ENCODE peak calls at places on chromosomes 7 and 10, in five cellular contexts. P is brain microvascular endothelial cell, K is cardiac muscle cell, E is NB4, Q is foreskin fibroblast. M is an unnamed sample.

GRCh38 chr7:103656221-103656620 is 210.2 kb upstream of the SLC26A5 start:
- DNase-seq in Q (no peak), K (no peak), E (no peak), P (no peak), M (no peak)

GRCh38 chr7:14218338-14218737 is 228.9 kb upstream of the ETV1 start:
- DNase-seq in P (no peak), Q (no peak), E (no peak), K (no peak), M (no peak)

GRCh38 chr7:134422646-134423045 is 36.3 kb downstream of the AKR1B1 start:
- DNase-seq in P (no peak), E (no peak), Q (no peak), K (no peak), M (no peak)

GRCh38 chr7:107035446-107035845 is 9.1 kb upstream of the PRKAR2B start:
- DNase-seq in K (no peak), E (peak), Q (peak), P (peak), M (no peak)

GRCh38 chr10:12377891-12378290 is 28.5 kb downstream of the CAMK1D start:
- DNase-seq in E (no peak), Q (no peak), P (no peak), K (no peak), M (no peak)

GRCh38 chr10:46247181-46247475 is 39.7 kb upstream of the ANTXRL start:
- DNase-seq in Q (no peak), K (no peak), E (no peak), P (no peak), M (no peak)

GRCh38 chr7:114468844-114469243 is 54.2 kb downstream of the FOXP2 start:
- DNase-seq in P (no peak), E (no peak), Q (peak), K (no peak), M (no peak)

GRCh38 chr10:119281581-119282071 is 74.3 kb downstream of the GRK5 start:
- DNase-seq in E (no peak), Q (peak), P (no peak), K (no peak), M (peak)

GRCh38 chr7:98418636-98419315 is 17.9 kb upstream of the BAIAP2L1 start:
- DNase-seq in K (no peak), P (peak), Q (peak), E (peak), M (peak)

GRCh38 chr10:48210391-48210790 is 64.1 kb downstream of the FRMPD2 start:
- DNase-seq in E (no peak), Q (no peak), K (no peak), P (no peak), M (no peak)

GRCh38 chr10:125026036-125026931 is 84.4 kb downstream of the ZRANB1 start:
- DNase-seq in E (no peak), P (no peak), Q (no peak), K (no peak), M (no peak)

GRCh38 chr10:119896937-119897336 is 4.4 kb downstream of the SEC23IP start:
- DNase-seq in K (peak), P (no peak), E (no peak), Q (peak), M (no peak)

GRCh38 chr10:18601321-18601720 is 50.1 kb downstream of the NSUN6 start:
- DNase-seq in P (no peak), K (no peak), Q (no peak), E (no peak), M (no peak)
- TF ChIP-seq CTCF in P (no peak), K (no peak), Q (peak), E (no peak), M (no peak)

DNA sequence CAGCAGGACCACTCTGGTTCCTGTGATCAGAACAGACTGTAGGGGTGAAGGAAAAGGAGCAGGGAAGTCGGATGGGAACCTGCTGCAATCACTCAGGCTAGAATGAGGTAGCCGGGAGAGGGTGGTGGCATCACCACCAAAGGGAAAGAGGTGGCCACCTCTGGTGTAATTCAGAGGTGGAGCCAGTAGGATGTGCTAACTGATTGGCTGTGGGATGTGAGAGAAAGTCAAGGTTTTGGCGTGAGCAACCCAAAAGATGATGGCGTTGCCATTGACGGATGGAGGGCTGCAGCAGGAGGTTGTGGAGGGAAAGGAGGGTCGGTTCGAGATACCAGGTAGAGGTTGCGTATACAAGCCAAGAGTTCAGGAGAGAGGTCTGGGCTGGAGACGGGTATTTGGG is 7.4 kb upstream of the VSIR start:
- DNase-seq in Q (no peak), K (no peak), P (no peak), E (no peak), M (no peak)
- TF ChIP-seq CTCF in Q (no peak), K (no peak), P (no peak), E (no peak), M (no peak)

GRCh38 chr7:43511029-43511428 is 71.9 kb upstream of the STK17A start:
- DNase-seq in E (no peak), Q (no peak), P (no peak), K (no peak), M (no peak)
- TF ChIP-seq CTCF in E (no peak), Q (no peak), P (peak), K (no peak), M (no peak)

GRCh38 chr10:94349327-94349726 is 13.4 kb downstream of the NOC3L start:
- DNase-seq in E (peak), Q (no peak), K (no peak), P (no peak), M (no peak)
- TF ChIP-seq CTCF in E (peak), Q (no peak), K (no peak), P (peak), M (no peak)

GRCh38 chr10:97707134-97707861 is 6.2 kb upstream of the MARVELD1 start:
- DNase-seq in K (no peak), P (no peak), E (no peak), Q (no peak), M (no peak)

GRCh38 chr10:97708976-97709745 is 4.4 kb upstream of the MARVELD1 start:
- DNase-seq in E (peak), P (peak), Q (peak), K (peak), M (peak)

GRCh38 chr10:97708167-97708566 is 5.4 kb upstream of the MARVELD1 start:
- DNase-seq in E (no peak), K (no peak), P (no peak), Q (peak), M (no peak)

GRCh38 chr10:97711640-97712267 is 1.8 kb upstream of the MARVELD1 start:
- DNase-seq in E (no peak), P (no peak), Q (no peak), K (no peak), M (no peak)

GRCh38 chr10:97709746-97710078 is 3.8 kb upstream of the MARVELD1 start:
- DNase-seq in P (no peak), E (no peak), Q (no peak), K (no peak), M (no peak)
- TF ChIP-seq CTCF in P (no peak), E (no peak), Q (no peak), K (no peak), M (no peak)

DNA sequence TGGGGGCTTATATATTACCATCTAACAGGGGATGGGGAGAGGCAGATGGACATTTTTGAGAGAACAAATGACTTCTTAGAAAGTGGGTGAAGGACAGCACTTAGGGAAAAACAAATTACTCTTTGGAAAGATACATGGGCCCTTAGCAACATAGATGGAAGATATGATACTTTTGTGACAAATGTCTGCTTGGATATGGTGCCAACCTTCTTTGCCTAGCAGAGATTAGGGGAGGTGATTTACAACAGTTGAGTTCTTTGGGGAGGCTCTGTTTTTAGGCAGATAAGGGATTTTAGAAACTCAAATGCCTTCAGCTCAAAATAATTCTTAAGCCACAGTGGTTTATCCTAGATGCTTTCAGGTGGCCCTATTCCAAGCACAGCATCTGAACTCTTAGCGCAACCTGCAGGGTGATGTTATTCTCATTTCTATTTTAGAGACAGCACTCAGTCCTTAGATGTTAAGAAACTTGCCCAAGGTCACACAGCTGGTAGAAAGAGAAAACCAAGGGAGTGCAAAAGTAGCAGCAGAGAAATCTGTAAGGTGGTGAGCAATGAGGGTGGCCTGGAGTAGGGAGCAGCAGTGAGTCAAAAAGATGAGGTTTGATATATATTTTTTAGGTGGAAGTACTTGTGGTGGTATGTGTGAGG is 75.1 kb upstream of the KMT2E start:
- DNase-seq in Q (no peak), E (no peak), K (no peak), P (no peak), M (no peak)
- TF ChIP-seq CTCF in Q (no peak), E (no peak), K (no peak), P (no peak), M (no peak)

DNA sequence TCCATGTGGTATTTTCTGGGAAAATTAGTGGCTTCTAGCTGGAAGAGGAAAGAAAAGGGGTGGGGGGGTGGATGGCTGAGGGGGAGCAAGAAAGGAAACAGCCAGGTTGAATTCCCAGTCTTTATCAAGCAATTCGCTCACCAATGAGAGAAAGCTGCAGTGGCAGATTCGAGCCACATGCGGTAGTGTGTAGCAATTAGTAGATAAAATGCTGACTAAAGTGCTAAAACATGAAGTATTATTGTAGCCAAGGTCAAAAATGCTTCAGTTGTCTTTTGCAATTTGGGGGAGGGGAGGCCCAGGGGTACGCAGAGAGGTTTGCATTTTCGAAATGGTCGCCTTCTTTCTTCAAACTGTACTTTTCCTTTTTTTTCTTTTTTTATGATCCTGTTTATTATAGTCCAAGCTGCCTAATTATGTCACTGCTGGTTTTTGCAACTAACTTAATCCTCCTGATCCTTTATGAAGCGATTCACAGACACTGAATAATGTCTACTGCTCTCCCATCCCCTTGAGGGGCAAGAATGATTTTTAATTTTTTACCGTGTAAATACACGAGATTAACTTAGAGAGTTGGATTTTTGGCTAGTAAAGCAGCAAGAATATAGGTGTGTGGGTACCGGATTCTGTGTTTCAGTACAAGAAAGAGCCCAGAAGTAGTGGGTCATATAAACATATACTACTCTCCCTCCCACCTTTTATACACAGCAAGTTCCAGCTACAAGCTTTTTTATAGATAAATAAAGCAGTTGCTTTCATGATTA is 3.6 kb upstream of the ARID5B start:
- DNase-seq in K (peak), P (peak), E (peak), Q (peak), M (peak)
- TF ChIP-seq CTCF in K (peak), P (peak), E (no peak), Q (peak), M (peak)

M was measured in ascending aorta.